ENCODE peak calls at places on chromosomes 13 and 19, in four cellular contexts. N, M, F and Q are unnamed samples.

GRCh38 chr13:80359459-80360297 is 18.8 kb upstream of the SPRY2 start:
- DNase-seq in N (no peak), M (no peak), F (no peak), Q (peak)

GRCh38 chr13:80742027-80742426 is 401.1 kb upstream of the SPRY2 start:
- DNase-seq in N (no peak), M (peak), F (no peak), Q (no peak)

GRCh38 chr19:13169769-13170168 is 19.6 kb downstream of the IER2 start:
- DNase-seq in N (no peak), M (peak), F (no peak), Q (peak)

GRCh38 chr13:59345316-59345715 is 818.4 kb downstream of the DIAPH3 start:
- DNase-seq in N (no peak), M (no peak), F (no peak), Q (peak)

GRCh38 chr19:55451522-55452380 is 8.7 kb upstream of the SHISA7 start:
- DNase-seq in N (no peak), M (no peak), F (no peak), Q (no peak)

GRCh38 chr13:20547479-20547908 is 19.5 kb upstream of the IFT88 start:
- DNase-seq in N (no peak), M (no peak), F (no peak), Q (no peak)

GRCh38 chr13:64505511-64505910 is 2724.6 kb downstream of the PCDH9 start:
- DNase-seq in N (no peak), M (peak), F (no peak), Q (peak)

GRCh38 chr13:39091586-39091985 is 53.3 kb downstream of the NHLRC3 start:
- DNase-seq in N (no peak), M (no peak), F (no peak), Q (no peak)

GRCh38 chr13:57666554-57666953 is 35.0 kb downstream of the PCDH17 start:
- DNase-seq in N (no peak), M (no peak), F (no peak), Q (no peak)

GRCh38 chr19:12930002-12930645 is 3.4 kb downstream of the FARSA start:
- DNase-seq in N (no peak), M (no peak), F (no peak), Q (no peak)

GRCh38 chr19:10105241-10106099 is 692 bp upstream of the PPAN start:
- DNase-seq in N (no peak), M (no peak), F (no peak), Q (no peak)

GRCh38 chr19:43570174-43570791 is 5.0 kb downstream of the XRCC1 start:
- DNase-seq in N (no peak), M (no peak), F (no peak), Q (no peak)